ENCODE peak calls at places on chromosomes 4 and X, in nine cellular contexts. One of them, this sample, is unnamed.

GRCh38 chr4:52643846-52644245 is 15.3 kb downstream of the USP46 start:
- DNase-seq in stimulated activated CD4-positive, alpha-beta T cell treated with anti-CD3 and anti-CD28 coated beads, Interleukin-4, amount 100 ng/mL, for 48 hours: no peak
- DNase-seq in midbrain: no peak
- DNase-seq in T follicular helper cell: no peak
- DNase-seq in heart left ventricle: peak; percentile 79
- DNase-seq in RWPE1: no peak
- DNase-seq in lower leg skin: no peak
- DNase-seq in CD8-positive, alpha-beta memory T cell: no peak
- DNase-seq in foreskin fibroblast: peak; percentile 53
- DNase-seq in this sample: no peak

GRCh38 chr4:4260185-4260751 is 12.2 kb upstream of the TMEM128 start:
- DNase-seq in stimulated activated CD4-positive, alpha-beta T cell treated with anti-CD3 and anti-CD28 coated beads, Interleukin-4, amount 100 ng/mL, for 48 hours: no peak
- DNase-seq in midbrain: no peak
- DNase-seq in T follicular helper cell: no peak
- DNase-seq in heart left ventricle: no peak
- DNase-seq in RWPE1: peak; percentile 62
- DNase-seq in lower leg skin: no peak
- DNase-seq in CD8-positive, alpha-beta memory T cell: no peak
- DNase-seq in foreskin fibroblast: peak; percentile 29
- DNase-seq in this sample: peak; percentile 56

GRCh38 chrX:108245462-108245861 is 153.9 kb downstream of the ATG4A start:
- DNase-seq in stimulated activated CD4-positive, alpha-beta T cell treated with anti-CD3 and anti-CD28 coated beads, Interleukin-4, amount 100 ng/mL, for 48 hours: no peak
- DNase-seq in midbrain: no peak
- DNase-seq in T follicular helper cell: no peak
- DNase-seq in heart left ventricle: no peak
- DNase-seq in RWPE1: no peak
- DNase-seq in lower leg skin: no peak
- DNase-seq in CD8-positive, alpha-beta memory T cell: no peak
- DNase-seq in foreskin fibroblast: no peak
- DNase-seq in this sample: no peak

GRCh38 chr4:55075823-55076418 is 49.5 kb downstream of the KDR start:
- DNase-seq in stimulated activated CD4-positive, alpha-beta T cell treated with anti-CD3 and anti-CD28 coated beads, Interleukin-4, amount 100 ng/mL, for 48 hours: no peak
- DNase-seq in midbrain: no peak
- DNase-seq in T follicular helper cell: no peak
- DNase-seq in heart left ventricle: no peak
- DNase-seq in RWPE1: no peak
- DNase-seq in lower leg skin: no peak
- DNase-seq in CD8-positive, alpha-beta memory T cell: no peak
- DNase-seq in foreskin fibroblast: no peak
- DNase-seq in this sample: no peak

GRCh38 chrX:44674906-44675305 is 132.2 kb upstream of the FUNDC1 start:
- DNase-seq in stimulated activated CD4-positive, alpha-beta T cell treated with anti-CD3 and anti-CD28 coated beads, Interleukin-4, amount 100 ng/mL, for 48 hours: no peak
- DNase-seq in midbrain: no peak
- DNase-seq in T follicular helper cell: no peak
- DNase-seq in heart left ventricle: no peak
- DNase-seq in RWPE1: no peak
- DNase-seq in lower leg skin: no peak
- DNase-seq in CD8-positive, alpha-beta memory T cell: no peak
- DNase-seq in foreskin fibroblast: no peak
- DNase-seq in this sample: no peak

GRCh38 chr4:141077611-141078225 is 55.6 kb downstream of the RNF150 start:
- DNase-seq in stimulated activated CD4-positive, alpha-beta T cell treated with anti-CD3 and anti-CD28 coated beads, Interleukin-4, amount 100 ng/mL, for 48 hours: no peak
- DNase-seq in midbrain: no peak
- DNase-seq in T follicular helper cell: no peak
- DNase-seq in heart left ventricle: peak; percentile 14
- DNase-seq in RWPE1: no peak
- DNase-seq in lower leg skin: no peak
- DNase-seq in CD8-positive, alpha-beta memory T cell: no peak
- DNase-seq in foreskin fibroblast: no peak
- DNase-seq in this sample: no peak

GRCh38 chrX:16702700-16703599 is 9.5 kb downstream of the CTPS2 start:
- DNase-seq in stimulated activated CD4-positive, alpha-beta T cell treated with anti-CD3 and anti-CD28 coated beads, Interleukin-4, amount 100 ng/mL, for 48 hours: no peak
- DNase-seq in midbrain: no peak
- DNase-seq in T follicular helper cell: no peak
- DNase-seq in heart left ventricle: no peak
- DNase-seq in RWPE1: no peak
- DNase-seq in lower leg skin: no peak
- DNase-seq in CD8-positive, alpha-beta memory T cell: no peak
- DNase-seq in foreskin fibroblast: no peak
- DNase-seq in this sample: no peak

GRCh38 chr4:110632506-110633357 is 9.9 kb upstream of the PITX2 start:
- DNase-seq in stimulated activated CD4-positive, alpha-beta T cell treated with anti-CD3 and anti-CD28 coated beads, Interleukin-4, amount 100 ng/mL, for 48 hours: no peak
- DNase-seq in midbrain: no peak
- DNase-seq in T follicular helper cell: no peak
- DNase-seq in heart left ventricle: no peak
- DNase-seq in RWPE1: no peak
- DNase-seq in lower leg skin: no peak
- DNase-seq in CD8-positive, alpha-beta memory T cell: no peak
- DNase-seq in foreskin fibroblast: no peak
- DNase-seq in this sample: peak; percentile 63

GRCh38 chrX:13373027-13373806 is 53.4 kb upstream of the ATXN3L start:
- DNase-seq in stimulated activated CD4-positive, alpha-beta T cell treated with anti-CD3 and anti-CD28 coated beads, Interleukin-4, amount 100 ng/mL, for 48 hours: peak; percentile 7
- DNase-seq in midbrain: no peak
- DNase-seq in T follicular helper cell: no peak
- DNase-seq in heart left ventricle: no peak
- DNase-seq in RWPE1: no peak
- DNase-seq in lower leg skin: no peak
- DNase-seq in CD8-positive, alpha-beta memory T cell: no peak
- DNase-seq in foreskin fibroblast: no peak
- DNase-seq in this sample: no peak

GRCh38 chrX:23773601-23774175 is 9.3 kb upstream of the SAT1 start:
- DNase-seq in stimulated activated CD4-positive, alpha-beta T cell treated with anti-CD3 and anti-CD28 coated beads, Interleukin-4, amount 100 ng/mL, for 48 hours: no peak
- DNase-seq in midbrain: no peak
- DNase-seq in T follicular helper cell: peak; percentile 27
- DNase-seq in heart left ventricle: no peak
- DNase-seq in RWPE1: no peak
- DNase-seq in lower leg skin: no peak
- DNase-seq in CD8-positive, alpha-beta memory T cell: peak; percentile 15
- DNase-seq in foreskin fibroblast: no peak
- DNase-seq in this sample: no peak

GRCh38 chr4:20253799-20254409 is 2.2 kb downstream of the SLIT2 start:
- DNase-seq in stimulated activated CD4-positive, alpha-beta T cell treated with anti-CD3 and anti-CD28 coated beads, Interleukin-4, amount 100 ng/mL, for 48 hours: no peak
- DNase-seq in midbrain: no peak
- DNase-seq in T follicular helper cell: no peak
- DNase-seq in heart left ventricle: peak; percentile 15
- DNase-seq in RWPE1: no peak
- DNase-seq in lower leg skin: no peak
- DNase-seq in CD8-positive, alpha-beta memory T cell: no peak
- DNase-seq in foreskin fibroblast: peak; percentile 46
- DNase-seq in this sample: no peak

GRCh38 chrX:51862920-51863319 is 30.5 kb upstream of the MAGED1 start:
- DNase-seq in stimulated activated CD4-positive, alpha-beta T cell treated with anti-CD3 and anti-CD28 coated beads, Interleukin-4, amount 100 ng/mL, for 48 hours: no peak
- DNase-seq in midbrain: no peak
- DNase-seq in T follicular helper cell: no peak
- DNase-seq in heart left ventricle: no peak
- DNase-seq in RWPE1: no peak
- DNase-seq in lower leg skin: no peak
- DNase-seq in CD8-positive, alpha-beta memory T cell: no peak
- DNase-seq in foreskin fibroblast: no peak
- DNase-seq in this sample: no peak

GRCh38 chrX:39939678-39940077 is 158.1 kb downstream of the BCOR start:
- DNase-seq in stimulated activated CD4-positive, alpha-beta T cell treated with anti-CD3 and anti-CD28 coated beads, Interleukin-4, amount 100 ng/mL, for 48 hours: no peak
- DNase-seq in midbrain: no peak
- DNase-seq in T follicular helper cell: no peak
- DNase-seq in heart left ventricle: no peak
- DNase-seq in RWPE1: no peak
- DNase-seq in lower leg skin: no peak
- DNase-seq in CD8-positive, alpha-beta memory T cell: no peak
- DNase-seq in foreskin fibroblast: no peak
- DNase-seq in this sample: no peak

GRCh38 chrX:69033936-69034335 is 131.3 kb downstream of the PJA1 start:
- DNase-seq in stimulated activated CD4-positive, alpha-beta T cell treated with anti-CD3 and anti-CD28 coated beads, Interleukin-4, amount 100 ng/mL, for 48 hours: no peak
- DNase-seq in midbrain: no peak
- DNase-seq in T follicular helper cell: no peak
- DNase-seq in heart left ventricle: no peak
- DNase-seq in RWPE1: no peak
- DNase-seq in lower leg skin: no peak
- DNase-seq in CD8-positive, alpha-beta memory T cell: no peak
- DNase-seq in foreskin fibroblast: no peak
- DNase-seq in this sample: no peak

GRCh38 chr4:100547541-100548208 is 29.9 kb upstream of the EMCN start:
- DNase-seq in stimulated activated CD4-positive, alpha-beta T cell treated with anti-CD3 and anti-CD28 coated beads, Interleukin-4, amount 100 ng/mL, for 48 hours: no peak
- DNase-seq in midbrain: no peak
- DNase-seq in T follicular helper cell: no peak
- DNase-seq in heart left ventricle: no peak
- DNase-seq in RWPE1: no peak
- DNase-seq in lower leg skin: no peak
- DNase-seq in CD8-positive, alpha-beta memory T cell: no peak
- DNase-seq in foreskin fibroblast: no peak
- DNase-seq in this sample: no peak